ENCODE peak calls at places on chromosomes 3 and 15, in six cellular contexts. One of them, this sample, is unnamed.

GRCh38 chr15:82862886-82863285 is 53.5 kb downstream of the WHAMM start:
- DNase-seq in C1 segment of cervical spinal cord: no peak
- DNase-seq in GM12892: no peak
- DNase-seq in fibroblast of the aortic adventitia: no peak
- DNase-seq in left cardiac atrium: no peak
- DNase-seq in amygdala: no peak
- DNase-seq in this sample: no peak

GRCh38 chr15:68055224-68055705 is 1.1 kb downstream of the PIAS1 start:
- DNase-seq in amygdala: no peak
- DNase-seq in C1 segment of cervical spinal cord: peak; percentile 13
- DNase-seq in fibroblast of the aortic adventitia: peak; percentile 43
- DNase-seq in GM12892: peak; percentile 33
- DNase-seq in left cardiac atrium: no peak
- DNase-seq in this sample: peak; percentile 61

GRCh38 chr15:28987337-28987736 is 101.6 kb downstream of the APBA2 start:
- DNase-seq in C1 segment of cervical spinal cord: no peak
- DNase-seq in amygdala: no peak
- DNase-seq in left cardiac atrium: no peak
- DNase-seq in fibroblast of the aortic adventitia: no peak
- DNase-seq in GM12892: no peak
- DNase-seq in this sample: no peak

GRCh38 chr15:100650685-100651084 is 48.3 kb downstream of the ASB7 start:
- DNase-seq in GM12892: no peak
- DNase-seq in C1 segment of cervical spinal cord: no peak
- DNase-seq in left cardiac atrium: no peak
- DNase-seq in amygdala: no peak
- DNase-seq in fibroblast of the aortic adventitia: no peak
- DNase-seq in this sample: no peak

GRCh38 chr15:44427756-44428724 is 611 bp downstream of the CTDSPL2 start:
- DNase-seq in fibroblast of the aortic adventitia: peak; percentile 6
- DNase-seq in amygdala: no peak
- DNase-seq in GM12892: no peak
- DNase-seq in left cardiac atrium: no peak
- DNase-seq in C1 segment of cervical spinal cord: no peak
- DNase-seq in this sample: peak; percentile 55

GRCh38 chr3:161371441-161372320 is at the start of gene SPTSSB:
- DNase-seq in C1 segment of cervical spinal cord: peak; percentile 36
- DNase-seq in GM12892: peak; percentile 22
- DNase-seq in fibroblast of the aortic adventitia: no peak
- DNase-seq in left cardiac atrium: peak; percentile 25
- DNase-seq in amygdala: no peak
- DNase-seq in this sample: no peak

GRCh38 chr3:86554346-86554745 is 436.6 kb downstream of the VGLL3 start:
- DNase-seq in C1 segment of cervical spinal cord: no peak
- DNase-seq in GM12892: no peak
- DNase-seq in fibroblast of the aortic adventitia: no peak
- DNase-seq in amygdala: no peak
- DNase-seq in left cardiac atrium: no peak
- DNase-seq in this sample: no peak

GRCh38 chr3:188034989-188035388 is 119.0 kb upstream of the LPP start:
- DNase-seq in GM12892: no peak
- DNase-seq in fibroblast of the aortic adventitia: no peak
- DNase-seq in C1 segment of cervical spinal cord: no peak
- DNase-seq in left cardiac atrium: no peak
- DNase-seq in amygdala: no peak
- DNase-seq in this sample: no peak

GRCh38 chr15:40296561-40297230 is 11.0 kb downstream of the PLCB2 start:
- DNase-seq in left cardiac atrium: no peak
- DNase-seq in GM12892: no peak
- DNase-seq in fibroblast of the aortic adventitia: no peak
- DNase-seq in C1 segment of cervical spinal cord: no peak
- DNase-seq in amygdala: no peak
- DNase-seq in this sample: no peak

GRCh38 chr3:136380530-136380929 is 130.4 kb downstream of the PCCB start:
- DNase-seq in C1 segment of cervical spinal cord: no peak
- DNase-seq in left cardiac atrium: no peak
- DNase-seq in amygdala: no peak
- DNase-seq in GM12892: no peak
- DNase-seq in fibroblast of the aortic adventitia: peak; percentile 44
- DNase-seq in this sample: peak; percentile 42

GRCh38 chr3:193832833-193833413 is 239.9 kb downstream of the OPA1 start:
- DNase-seq in fibroblast of the aortic adventitia: no peak
- DNase-seq in C1 segment of cervical spinal cord: no peak
- DNase-seq in left cardiac atrium: no peak
- DNase-seq in GM12892: no peak
- DNase-seq in amygdala: no peak
- DNase-seq in this sample: no peak

GRCh38 chr3:35064761-35065160 is 574.6 kb upstream of the ARPP21 start:
- DNase-seq in left cardiac atrium: no peak
- DNase-seq in fibroblast of the aortic adventitia: no peak
- DNase-seq in GM12892: no peak
- DNase-seq in C1 segment of cervical spinal cord: no peak
- DNase-seq in amygdala: no peak
- DNase-seq in this sample: no peak

GRCh38 chr15:70765504-70766281 is 2.3 kb upstream of the UACA start:
- DNase-seq in left cardiac atrium: no peak
- DNase-seq in GM12892: no peak
- DNase-seq in amygdala: no peak
- DNase-seq in fibroblast of the aortic adventitia: peak; percentile 57
- DNase-seq in C1 segment of cervical spinal cord: no peak
- DNase-seq in this sample: peak; percentile 49

GRCh38 chr15:78322243-78322642 is 17.9 kb upstream of the CRABP1 start:
- DNase-seq in amygdala: no peak
- DNase-seq in left cardiac atrium: no peak
- DNase-seq in fibroblast of the aortic adventitia: no peak
- DNase-seq in GM12892: no peak
- DNase-seq in C1 segment of cervical spinal cord: no peak
- DNase-seq in this sample: no peak

GRCh38 chr15:66879968-66880367 is 177.9 kb downstream of the SMAD6 start:
- DNase-seq in GM12892: no peak
- DNase-seq in amygdala: no peak
- DNase-seq in fibroblast of the aortic adventitia: no peak
- DNase-seq in left cardiac atrium: no peak
- DNase-seq in C1 segment of cervical spinal cord: no peak
- DNase-seq in this sample: no peak

This sample was measured in fibroblast of mammary gland.